ENCODE peak calls at places on chromosomes 4 and X, in ten cellular contexts. P is tibial nerve, H is right lobe of liver, L is breast epithelium, O is uterus, U is A549, J is testis, A is HepG2, I is gastrocnemius medialis, N is erythroblast. R is an unnamed sample.
A peak's percentile ranks its signal among the peaks of the same experiment; 100 is the strongest.

GRCh38 chr4:112951362-112951962 is 98.0 kb upstream of the ANK2 start:
- DNase-seq in U (no peak), I (no peak), H (no peak), O (no peak), J (no peak), P (no peak), A (peak; percentile 9), L (no peak), N (peak; percentile 25), R (peak; percentile 11)

GRCh38 chr4:168848977-168849687 is 160.9 kb downstream of the CBR4 start:
- DNase-seq in P (no peak), O (no peak), A (no peak), N (no peak), U (no peak), J (no peak), L (no peak), I (no peak), H (no peak), R (no peak)

GRCh38 chrX:40099046-40099968 is 1.5 kb upstream of the BCOR start:
- DNase-seq in H (peak; percentile 55), P (no peak), U (peak; percentile 28), L (no peak), A (no peak), I (peak; percentile 25), N (peak; percentile 71), J (peak; percentile 25), O (peak; percentile 43), R (peak; percentile 85)

GRCh38 chr4:120921456-120922389 is 803 bp downstream of the PRDM5 start:
- DNase-seq in L (peak; percentile 25), A (no peak), O (peak; percentile 63), J (peak; percentile 83), H (peak; percentile 47), P (peak; percentile 53), I (peak; percentile 33), N (peak; percentile 65), U (peak; percentile 45), R (no peak)

GRCh38 chrX:155643240-155643639 is 30.5 kb upstream of the TMLHE start:
- DNase-seq in U (no peak), O (no peak), I (no peak), P (no peak), J (no peak), N (no peak), L (no peak), H (no peak), A (no peak), R (no peak)

GRCh38 chrX:70092247-70092646 is 30.0 kb downstream of the OTUD6A start:
- DNase-seq in N (no peak), L (no peak), H (no peak), P (no peak), U (no peak), I (no peak), O (no peak), J (no peak), A (no peak), R (no peak)

GRCh38 chr4:71872221-71872620 is 88.3 kb upstream of the GC start:
- DNase-seq in P (no peak), O (no peak), J (no peak), H (no peak), L (no peak), N (no peak), A (no peak), I (no peak), U (no peak), R (no peak)

GRCh38 chrX:6363193-6363592 is 134.5 kb upstream of the NLGN4X start:
- DNase-seq in J (no peak), I (no peak), N (no peak), L (no peak), O (no peak), H (no peak), A (no peak), U (no peak), P (no peak), R (no peak)

GRCh38 chr4:143273170-143273917 is 63.3 kb upstream of the GAB1 start:
- DNase-seq in L (no peak), J (no peak), O (no peak), P (no peak), I (no peak), H (no peak), A (no peak), N (no peak), U (no peak), R (no peak)

GRCh38 chr4:110484767-110485166 is 8.8 kb downstream of the ENPEP start:
- DNase-seq in O (peak; percentile 72), P (no peak), N (no peak), J (no peak), I (peak; percentile 73), U (no peak), L (no peak), A (no peak), H (no peak), R (peak; percentile 27)

GRCh38 chr4:185782523-185782922 is 29.5 kb downstream of the SORBS2 start:
- DNase-seq in J (no peak), U (peak; percentile 3), I (no peak), N (peak; percentile 1), A (peak; percentile 76), L (no peak), H (no peak), P (no peak), O (no peak), R (no peak)

DNA sequence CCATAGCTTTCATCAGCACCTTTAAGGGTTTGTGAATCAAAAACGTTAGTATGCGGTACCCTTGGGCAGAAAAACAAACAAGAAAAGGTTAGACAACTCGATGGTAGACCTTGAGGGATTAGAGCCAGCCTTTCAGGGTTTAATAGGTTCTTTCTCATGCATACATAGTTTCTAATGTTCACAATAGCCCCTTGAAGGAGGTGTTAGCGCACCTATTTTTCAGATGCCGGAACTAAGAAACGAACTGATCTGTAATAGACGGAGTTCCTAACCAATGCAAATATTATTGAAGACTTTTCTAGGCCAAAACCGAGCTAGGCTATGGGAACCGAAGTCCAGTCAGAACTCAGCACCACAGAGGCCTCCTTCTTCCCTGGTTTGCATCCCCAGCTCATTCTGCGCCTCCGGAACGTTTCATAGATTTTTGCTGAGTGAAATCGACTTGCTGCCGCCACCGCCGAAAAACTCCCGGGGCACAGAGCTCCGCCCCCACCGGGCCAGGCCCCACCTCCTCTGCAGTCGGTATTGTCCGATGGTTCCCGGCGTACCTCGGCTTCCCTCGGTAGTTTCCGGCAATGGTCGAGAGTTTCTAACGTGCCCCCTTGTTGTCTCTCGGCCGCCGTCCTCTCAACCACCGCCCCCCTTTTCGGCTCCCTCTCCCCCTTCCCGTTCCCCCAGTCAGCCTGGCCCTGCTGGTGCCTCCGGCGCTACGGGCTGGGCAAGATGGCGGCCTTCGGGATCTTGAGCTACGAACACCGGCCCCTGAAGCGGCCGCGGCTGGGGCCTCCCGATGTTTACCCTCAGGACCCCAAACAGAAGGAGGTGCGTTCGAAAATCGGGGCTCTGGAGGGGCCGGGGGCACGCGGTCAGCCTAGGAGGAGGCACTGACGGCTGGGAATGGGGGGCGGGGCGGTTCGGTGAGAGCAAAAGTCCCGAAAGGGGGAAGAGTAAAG is at the start of gene MED12:
- DNase-seq in J (peak; percentile 90), N (peak; percentile 83), H (peak; percentile 79), L (peak; percentile 74), I (peak; percentile 77), O (peak; percentile 89), P (peak; percentile 48), U (peak; percentile 66), A (peak; percentile 47), R (peak; percentile 88)
- TF ChIP-seq POLR2A in J (no peak), N (peak; percentile 73), H (no peak), L (no peak), I (peak; percentile 17), O (peak; percentile 27), P (no peak), U (peak; percentile 61), A (peak; percentile 46), R (peak; percentile 61)

DNA sequence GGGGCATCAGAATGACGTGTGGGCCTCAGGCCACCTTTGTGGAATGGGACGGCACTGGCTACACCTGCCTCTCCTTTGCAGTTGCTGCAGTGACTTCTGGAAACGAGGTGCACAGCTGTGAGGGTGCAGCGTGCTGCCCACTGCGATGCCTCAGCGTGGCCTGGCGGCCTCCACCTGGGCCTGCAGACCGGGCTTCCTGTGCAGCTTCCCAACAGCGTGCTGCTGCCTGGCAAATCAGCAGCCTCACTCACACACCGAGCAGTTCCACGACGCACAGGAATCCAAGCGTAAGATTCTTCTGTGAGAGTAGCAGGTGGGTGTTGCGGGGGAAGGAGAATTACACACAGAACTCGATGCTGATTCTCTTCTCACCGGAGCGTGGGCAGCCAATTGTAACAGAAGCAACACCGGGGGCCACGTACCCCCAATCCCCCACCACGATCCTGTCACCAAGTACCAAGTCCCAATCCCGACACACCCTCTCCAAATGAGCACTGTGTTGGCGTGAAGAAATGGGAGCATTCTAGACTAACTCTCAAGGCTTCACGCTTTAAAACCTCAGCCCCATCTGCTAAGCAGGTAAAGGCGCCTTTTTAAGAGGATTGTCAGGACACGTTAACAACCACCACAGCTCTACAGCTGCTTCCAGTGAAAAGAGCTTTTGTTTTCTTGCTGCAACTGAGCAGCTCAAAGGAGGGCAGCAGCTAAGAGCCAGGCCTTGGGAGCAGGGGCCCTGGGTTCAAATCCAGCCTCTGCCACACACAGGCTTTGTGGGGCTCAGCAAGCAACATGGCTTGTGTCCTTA is 16.9 kb downstream of the WDR1 start:
- DNase-seq in O (no peak), N (no peak), H (no peak), L (no peak), P (no peak), A (no peak), U (no peak), J (no peak), I (no peak), R (no peak)
- TF ChIP-seq POLR2A in O (no peak), N (no peak), H (no peak), L (no peak), P (no peak), A (no peak), U (no peak), J (no peak), I (no peak), R (no peak)

GRCh38 chr4:173370130-173370476 is 651 bp upstream of the SAP30 start:
- DNase-seq in L (peak; percentile 60), I (peak; percentile 70), N (peak; percentile 89), A (no peak), H (peak; percentile 64), O (peak; percentile 77), U (peak; percentile 18), J (peak; percentile 63), P (peak; percentile 54), R (peak; percentile 71)
- TF ChIP-seq POLR2A in L (no peak), I (no peak), N (no peak), A (no peak), H (peak; percentile 0), O (no peak), U (no peak), J (no peak), P (no peak), R (no peak)

DNA sequence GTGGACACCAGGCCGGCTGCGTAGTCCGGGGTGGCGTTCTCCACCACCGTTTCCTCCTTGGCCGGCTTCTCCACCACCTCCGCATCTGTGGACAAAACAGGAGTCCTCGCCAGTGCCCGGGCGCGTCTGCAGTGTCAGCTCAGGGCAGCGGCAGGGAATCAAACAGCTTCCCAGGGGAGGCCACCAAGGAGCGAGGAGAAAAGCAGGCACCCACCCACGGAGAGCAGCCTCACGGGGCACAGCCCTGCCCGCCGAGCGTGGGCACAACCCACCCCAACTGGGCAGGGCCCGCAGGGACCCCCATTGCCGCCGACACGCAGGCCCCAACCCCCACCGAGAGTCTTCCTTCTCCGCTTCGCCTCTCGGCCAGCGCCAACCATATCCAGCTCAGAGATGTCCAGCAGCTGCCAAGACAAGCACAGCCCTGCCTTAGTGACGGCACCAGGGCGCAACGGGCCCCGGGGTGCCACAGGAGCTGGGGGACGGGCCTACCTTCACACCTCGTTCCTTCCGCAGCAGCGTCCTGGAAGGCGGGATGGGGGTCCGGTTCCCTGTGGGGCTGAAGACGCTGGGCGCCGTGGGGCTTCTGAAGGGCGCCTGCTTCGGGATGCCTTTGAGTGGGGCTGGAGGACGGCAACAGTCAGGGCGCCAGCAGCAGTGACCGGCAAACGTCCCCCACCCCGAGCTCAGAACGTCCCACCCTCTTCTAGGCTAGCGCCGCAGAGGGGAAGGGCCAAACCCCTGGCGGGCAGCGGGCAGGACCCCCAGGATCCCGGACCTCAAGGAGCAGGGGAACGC is 22.8 kb downstream of the NELFA start:
- DNase-seq in P (no peak), O (no peak), I (no peak), N (no peak), J (no peak), U (no peak), A (no peak), H (no peak), L (no peak), R (no peak)
- TF ChIP-seq POLR2A in P (no peak), O (no peak), I (no peak), N (no peak), J (no peak), U (no peak), A (no peak), H (no peak), L (no peak), R (no peak)

R was measured in NB4.